ENCODE peak calls at places on chromosomes 2 and 18, in ten cellular contexts. P is colonic mucosa, X is foreskin fibroblast, Z is tibial artery, Q is Karpas-422, S is uterus, D is NB4, H is RWPE2, L is HFF-Myc, E is left ventricle myocardium inferior. N is an unnamed sample.

GRCh38 chr2:223976635-223977226 is 19.5 kb downstream of the MRPL44 start:
- DNase-seq in X (no peak), P (no peak), L (no peak), E (no peak), H (no peak), D (no peak), S (no peak), Q (no peak), Z (no peak), N (no peak)

GRCh38 chr2:16654775-16655456 is 10.7 kb downstream of the CYRIA start:
- DNase-seq in Q (peak), D (peak), L (no peak), Z (no peak), E (no peak), H (no peak), X (no peak), S (no peak), P (no peak), N (no peak)

GRCh38 chr18:3012306-3012919 is 531 bp downstream of the LPIN2 start:
- DNase-seq in Z (peak), D (peak), P (peak), L (no peak), Q (peak), E (peak), H (no peak), X (no peak), S (peak), N (peak)

GRCh38 chr2:60334610-60335009 is 218.8 kb downstream of the BCL11A start:
- DNase-seq in Z (no peak), S (no peak), H (no peak), D (peak), P (no peak), X (no peak), E (no peak), Q (no peak), L (no peak), N (no peak)

GRCh38 chr2:23401427-23402204 is 16.6 kb downstream of the KLHL29 start:
- DNase-seq in L (no peak), Z (no peak), P (no peak), X (no peak), Q (no peak), D (no peak), E (no peak), H (no peak), S (no peak), N (no peak)

GRCh38 chr2:157777425-157777824 is 98.7 kb downstream of the ACVR1 start:
- DNase-seq in E (no peak), S (peak), X (peak), P (peak), Q (peak), L (no peak), D (peak), H (no peak), Z (no peak), N (no peak)

GRCh38 chr2:236449167-236449586 is 120.4 kb upstream of the ACKR3 start:
- DNase-seq in P (no peak), H (no peak), L (no peak), X (no peak), D (no peak), E (no peak), S (no peak), Z (no peak), Q (no peak), N (no peak)

GRCh38 chr2:159904565-159905281 is 106.7 kb upstream of the CD302 start:
- DNase-seq in S (no peak), Q (no peak), H (no peak), P (peak), E (peak), X (no peak), Z (peak), D (peak), L (no peak), N (peak)

GRCh38 chr2:7685342-7686015 is 768.3 kb downstream of the RNF144A start:
- DNase-seq in H (no peak), P (no peak), Q (no peak), L (no peak), Z (no peak), S (no peak), E (no peak), X (peak), D (no peak), N (no peak)

GRCh38 chr2:237978058-237978712 is 11.4 kb downstream of the UBE2F start:
- DNase-seq in Z (no peak), Q (no peak), S (no peak), D (no peak), P (no peak), H (no peak), L (no peak), X (peak), E (peak), N (no peak)

GRCh38 chr2:186862869-186863709 is 14.1 kb upstream of the ZSWIM2 start:
- DNase-seq in L (peak), Q (peak), P (no peak), S (no peak), D (peak), E (no peak), Z (no peak), H (no peak), X (no peak), N (no peak)

GRCh38 chr2:147782521-147782920 is 62.3 kb upstream of the ACVR2A start:
- DNase-seq in P (no peak), X (peak), D (no peak), Z (no peak), Q (no peak), E (no peak), H (no peak), L (no peak), S (no peak), N (no peak)

GRCh38 chr2:129070663-129071062 is 752.0 kb upstream of the HS6ST1 start:
- DNase-seq in X (no peak), H (no peak), S (no peak), L (no peak), E (no peak), Z (no peak), D (no peak), P (no peak), Q (no peak), N (no peak)

GRCh38 chr2:51003345-51004192 is 28.4 kb downstream of the NRXN1 start:
- DNase-seq in D (no peak), Z (no peak), H (no peak), Q (no peak), X (no peak), L (no peak), P (no peak), S (no peak), E (no peak), N (no peak)

GRCh38 chr2:232980683-232981082 is 32.4 kb downstream of the NGEF start:
- DNase-seq in P (peak), D (peak), H (no peak), L (no peak), Z (peak), E (no peak), X (no peak), Q (no peak), S (no peak), N (no peak)

GRCh38 chr18:52869942-52870907 is 530.2 kb downstream of the DCC start:
- DNase-seq in X (no peak), Q (no peak), L (no peak), S (no peak), H (no peak), Z (no peak), E (no peak), D (no peak), P (no peak), N (no peak)

GRCh38 chr2:20823917-20824316 is 1.0 kb upstream of the LDAH start:
- DNase-seq in S (no peak), Z (no peak), L (no peak), E (no peak), Q (no peak), H (no peak), D (no peak), P (no peak), X (no peak), N (no peak)

GRCh38 chr2:191386938-191387536 is 141.8 kb downstream of the MYO1B start:
- DNase-seq in D (no peak), L (no peak), S (no peak), Q (no peak), P (no peak), Z (no peak), X (peak), E (no peak), H (no peak), N (no peak)

GRCh38 chr2:105777506-105778343 is 33.0 kb downstream of the NCK2 start:
- DNase-seq in S (no peak), D (no peak), Q (no peak), H (no peak), L (no peak), Z (no peak), P (no peak), E (no peak), X (no peak), N (no peak)

GRCh38 chr18:55407191-55407590 is 180.8 kb downstream of the TCF4 start:
- DNase-seq in H (no peak), P (no peak), D (no peak), L (no peak), Z (no peak), S (no peak), Q (no peak), E (no peak), X (no peak), N (no peak)

GRCh38 chr2:73859721-73860586 is 31.2 kb downstream of the STAMBP start:
- DNase-seq in H (no peak), S (no peak), X (peak), L (peak), Z (no peak), E (no peak), D (peak), P (no peak), Q (no peak), N (no peak)

GRCh38 chr2:169276045-169276444 is 86.3 kb downstream of the LRP2 start:
- DNase-seq in X (no peak), Q (peak), S (no peak), E (no peak), H (no peak), Z (no peak), P (no peak), L (no peak), D (peak), N (no peak)

GRCh38 chr2:105371156-105371555 is 27.7 kb downstream of the FHL2 start:
- DNase-seq in E (no peak), X (no peak), Z (no peak), S (no peak), P (no peak), D (no peak), H (no peak), L (no peak), Q (no peak), N (no peak)

GRCh38 chr18:34818069-34818468 is 108.0 kb downstream of the DTNA start:
- DNase-seq in E (no peak), P (no peak), S (no peak), X (no peak), Z (no peak), H (no peak), L (no peak), D (no peak), Q (no peak), N (no peak)

GRCh38 chr2:3769766-3770165 is 66.4 kb downstream of the DCDC2C start:
- DNase-seq in L (no peak), S (no peak), Q (no peak), P (no peak), H (no peak), D (no peak), X (no peak), Z (no peak), E (no peak), N (no peak)

DNA sequence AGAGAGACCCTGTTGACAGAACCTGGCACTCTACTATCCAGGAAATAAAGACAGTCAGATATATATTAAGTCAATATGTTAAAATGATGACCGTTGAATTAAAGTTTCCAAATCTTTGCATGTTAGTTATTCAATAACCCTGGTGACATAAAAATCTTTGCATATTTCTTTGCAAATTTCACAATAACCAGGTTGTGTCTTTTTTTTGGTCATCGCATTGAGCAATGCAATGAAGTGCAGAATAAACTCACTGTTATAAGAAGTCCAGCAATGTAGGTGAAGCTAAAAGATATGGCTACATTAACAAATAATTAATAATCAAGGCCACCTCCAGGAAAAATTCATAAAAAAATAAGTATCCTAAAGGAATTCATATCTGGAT is 597.0 kb downstream of the NYAP2 start:
- DNase-seq in X (no peak), E (no peak), S (no peak), H (no peak), D (no peak), P (no peak), Z (no peak), L (no peak), Q (no peak), N (no peak)
- H3K4me3 ChIP-seq in X (no peak), E (no peak), S (no peak), H (no peak), D (no peak), P (no peak), Z (no peak), L (no peak), Q (no peak), N (no peak)

DNA sequence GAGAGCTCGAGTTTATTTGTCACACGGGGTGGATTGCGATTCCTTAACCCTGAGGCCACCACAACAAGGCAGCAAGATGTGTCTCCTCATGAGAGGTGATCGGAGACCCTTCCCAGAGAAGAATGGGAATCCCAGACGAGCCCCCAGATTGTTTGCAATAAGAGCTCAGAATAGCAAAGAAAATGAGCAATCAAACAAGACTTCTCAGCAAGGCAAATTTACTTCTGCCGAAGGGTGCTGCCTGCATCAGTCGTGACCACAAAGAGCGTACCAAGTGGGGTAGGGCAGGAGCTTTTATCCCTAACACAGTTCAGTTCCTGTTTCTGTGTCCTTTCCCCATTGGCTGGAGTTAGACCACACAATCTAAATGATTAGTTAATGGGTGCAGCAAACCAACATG is 237.5 kb upstream of the SYT4 start:
- DNase-seq in H (no peak), D (no peak), S (no peak), X (no peak), E (no peak), Q (no peak), Z (no peak), L (no peak), P (no peak), N (no peak)
- H3K4me3 ChIP-seq in H (no peak), D (no peak), S (no peak), X (no peak), E (no peak), Q (no peak), Z (no peak), L (no peak), P (no peak), N (no peak)

DNA sequence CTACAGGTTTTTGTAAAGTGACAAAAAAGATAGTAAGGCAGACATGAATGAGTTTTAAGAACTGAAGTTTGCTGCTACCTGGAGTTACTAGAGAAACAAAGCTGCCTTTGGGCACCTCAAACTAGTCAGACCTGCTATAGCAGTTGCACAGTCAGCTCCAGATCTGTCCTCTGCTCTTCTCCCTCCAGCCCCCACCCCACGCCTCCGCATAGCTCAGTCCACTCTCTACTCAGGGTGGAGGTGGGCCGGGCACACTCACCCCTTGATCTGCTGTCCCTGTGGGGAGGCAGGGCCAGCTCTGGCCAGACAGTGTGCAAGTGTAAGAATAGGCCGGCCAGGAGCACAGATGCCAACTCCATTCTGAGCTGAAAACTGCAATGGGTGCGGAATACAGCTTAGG is 4.1 kb downstream of the SERTAD2 start:
- DNase-seq in X (no peak), Q (peak), S (no peak), E (no peak), P (peak), D (no peak), Z (no peak), H (no peak), L (no peak), N (no peak)
- H3K4me3 ChIP-seq in X (no peak), Q (peak), S (no peak), E (peak), P (no peak), D (no peak), Z (no peak), H (no peak), L (no peak), N (no peak)

GRCh38 chr2:63053235-63053888 is 2.7 kb downstream of the OTX1 start:
- DNase-seq in P (no peak), S (no peak), Q (no peak), L (no peak), H (no peak), E (no peak), X (no peak), Z (no peak), D (no peak), N (no peak)
- H3K4me3 ChIP-seq in P (peak), S (no peak), Q (no peak), L (no peak), H (no peak), E (peak), X (no peak), Z (no peak), D (no peak), N (no peak)

GRCh38 chr2:45968946-45969584 is 317.6 kb downstream of the PRKCE start:
- DNase-seq in D (no peak), S (peak), Z (no peak), X (peak), H (no peak), P (no peak), E (no peak), Q (no peak), L (no peak), N (peak)
- H3K4me3 ChIP-seq in D (no peak), S (no peak), Z (no peak), X (no peak), H (no peak), P (no peak), E (no peak), Q (no peak), L (no peak), N (no peak)

N was measured in tibial nerve.